ENCODE peak calls at places on chromosomes 12 and 14, in four cellular contexts. N is heart left ventricle, M is transverse colon, D is HCT116. Z is an unnamed sample.

GRCh38 chr12:42396473-42397259 is 70.7 kb downstream of the PPHLN1 start:
- DNase-seq in M (no peak), D (no peak), N (no peak), Z (no peak)

GRCh38 chr12:98221243-98221808 is 294.1 kb upstream of the TMPO start:
- DNase-seq in N (no peak), D (no peak), M (no peak), Z (no peak)

GRCh38 chr12:55743131-55743921 is 404 bp downstream of the GDF11 start:
- DNase-seq in M (peak), N (peak), D (no peak), Z (peak)

GRCh38 chr12:29270446-29270845 is 110.5 kb downstream of the ERGIC2 start:
- DNase-seq in N (no peak), M (no peak), D (no peak), Z (no peak)

GRCh38 chr14:65303902-65304222 is 108.7 kb upstream of the FUT8 start:
- DNase-seq in N (no peak), M (no peak), D (no peak), Z (no peak)

GRCh38 chr12:42118136-42118879 is 26.4 kb downstream of the GXYLT1 start:
- DNase-seq in M (no peak), N (no peak), D (no peak), Z (no peak)

GRCh38 chr12:19482551-19483109 is 43.3 kb downstream of the AEBP2 start:
- DNase-seq in D (no peak), M (no peak), N (no peak), Z (peak)

GRCh38 chr14:23162800-23163199 is 20.7 kb downstream of the SLC7A8 start:
- DNase-seq in M (no peak), N (no peak), D (no peak), Z (no peak)

GRCh38 chr12:92438641-92439396 is 264.0 kb upstream of the PLEKHG7 start:
- DNase-seq in M (no peak), D (no peak), N (no peak), Z (no peak)

GRCh38 chr14:81400852-81401251 is 728 bp upstream of the STON2 start:
- DNase-seq in M (peak), N (peak), D (peak), Z (peak)

GRCh38 chr12:105992849-105993740 is 145.7 kb downstream of the NUAK1 start:
- DNase-seq in M (no peak), N (no peak), D (no peak), Z (no peak)

GRCh38 chr12:70449074-70449757 is 83.1 kb downstream of the KCNMB4 start:
- DNase-seq in N (no peak), D (peak), M (no peak), Z (no peak)

GRCh38 chr12:70196732-70197361 is 46.4 kb upstream of the CNOT2 start:
- DNase-seq in M (no peak), N (no peak), D (no peak), Z (no peak)

DNA sequence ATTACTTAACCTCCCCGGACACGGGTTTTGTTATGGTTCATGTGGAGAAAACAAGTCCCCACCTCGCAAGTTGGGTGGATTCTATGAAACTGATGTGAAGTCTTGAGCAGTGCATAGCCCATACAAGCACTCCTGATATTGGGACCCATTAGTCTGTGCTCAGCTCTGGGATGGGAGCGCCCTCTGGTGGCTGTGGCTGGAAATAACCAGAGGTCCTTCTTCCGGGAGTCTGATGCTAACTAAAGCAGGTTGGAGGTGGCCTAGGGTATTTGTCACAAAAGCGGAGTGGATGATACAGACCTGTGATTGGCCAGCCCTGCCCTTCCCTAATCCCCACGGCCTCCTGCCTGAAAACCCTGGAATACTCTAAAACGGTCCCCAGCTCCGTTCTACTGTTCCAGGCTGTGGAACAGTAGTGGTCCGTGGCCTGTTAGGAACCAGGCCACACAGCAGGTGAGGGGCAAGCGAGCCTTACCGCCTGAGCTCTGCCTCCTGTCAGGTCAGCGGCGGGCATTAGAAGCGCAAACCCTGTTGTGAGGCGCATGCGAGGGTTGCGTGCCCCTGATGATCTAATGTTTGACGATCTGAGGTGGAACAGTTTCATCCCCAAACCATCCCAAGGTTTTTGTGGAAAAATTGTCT is 6.4 kb downstream of the SLC48A1 start:
- DNase-seq in N (peak), M (peak), D (peak), Z (peak)
- TF ChIP-seq POLR2A in N (no peak), M (no peak), D (no peak), Z (no peak)

DNA sequence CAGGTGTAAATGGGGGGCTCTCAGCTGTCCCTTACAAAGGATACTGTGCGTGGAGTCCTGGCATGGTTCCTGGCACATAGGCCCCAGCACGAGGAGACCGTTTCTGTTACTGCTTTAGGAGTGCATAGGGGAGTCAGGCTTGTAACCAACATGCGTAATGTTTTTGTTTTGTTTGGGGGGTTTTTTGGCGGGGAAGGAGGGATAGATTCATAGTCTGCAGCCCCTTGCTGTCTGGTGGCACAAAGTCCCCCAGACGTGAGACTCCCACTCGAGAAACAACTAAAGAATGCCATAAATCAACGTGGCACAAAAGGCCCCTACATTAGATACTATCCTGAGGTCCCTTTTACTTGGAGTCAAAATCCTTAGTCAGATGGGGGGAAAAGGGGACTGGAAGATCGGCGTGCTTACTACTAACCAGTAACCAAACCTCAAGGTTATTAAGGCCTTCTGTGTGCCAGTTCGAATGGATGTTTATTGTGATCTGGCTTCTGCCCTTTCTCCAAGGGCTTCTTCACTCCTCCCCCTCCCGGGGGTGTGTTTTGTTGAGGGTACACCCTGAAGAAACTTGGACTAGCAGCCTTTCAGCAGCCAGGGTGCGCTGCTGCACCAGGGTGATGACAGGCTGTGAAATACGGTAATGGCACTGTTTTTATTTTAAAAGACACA is 873 bp downstream of the ISCU start:
- DNase-seq in N (peak), M (peak), D (peak), Z (peak)
- TF ChIP-seq POLR2A in N (no peak), M (peak), D (no peak), Z (peak)

DNA sequence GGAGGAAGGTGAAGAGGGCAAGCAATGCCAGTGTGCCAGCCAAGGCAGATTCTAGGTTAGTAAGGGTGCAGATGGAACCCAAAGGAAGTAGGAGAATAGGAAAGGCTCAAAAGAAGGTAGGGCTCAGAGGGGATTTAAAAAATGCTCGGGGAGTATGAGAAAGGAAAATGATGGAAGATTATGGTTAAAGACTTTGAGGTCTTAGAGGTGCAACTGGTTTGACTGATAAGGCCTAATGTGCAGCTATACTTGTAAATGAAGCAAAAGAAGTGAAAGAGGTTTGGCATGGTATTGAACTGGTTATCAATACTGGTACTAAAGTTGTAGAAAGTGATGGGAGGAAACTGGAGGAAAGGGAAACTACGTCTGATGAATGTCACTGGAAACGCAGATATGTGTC is 94.7 kb downstream of the RPS6KA5 start:
- DNase-seq in N (no peak), D (no peak), M (no peak), Z (no peak)
- TF ChIP-seq POLR2A in N (no peak), D (no peak), M (no peak), Z (no peak)

GRCh38 chr14:24186831-24187537 is 1.6 kb downstream of the IPO4 start:
- DNase-seq in N (no peak), M (no peak), D (no peak), Z (no peak)

GRCh38 chr14:24189059-24189375 is 401 bp upstream of the IPO4 start:
- DNase-seq in D (no peak), M (no peak), N (no peak), Z (no peak)

GRCh38 chr14:24187538-24187915 is 1.1 kb downstream of the IPO4 start:
- DNase-seq in D (no peak), N (no peak), M (no peak), Z (no peak)

GRCh38 chr14:24189460-24189859 is 844 bp upstream of the IPO4 start:
- DNase-seq in N (no peak), M (no peak), D (no peak), Z (no peak)

DNA sequence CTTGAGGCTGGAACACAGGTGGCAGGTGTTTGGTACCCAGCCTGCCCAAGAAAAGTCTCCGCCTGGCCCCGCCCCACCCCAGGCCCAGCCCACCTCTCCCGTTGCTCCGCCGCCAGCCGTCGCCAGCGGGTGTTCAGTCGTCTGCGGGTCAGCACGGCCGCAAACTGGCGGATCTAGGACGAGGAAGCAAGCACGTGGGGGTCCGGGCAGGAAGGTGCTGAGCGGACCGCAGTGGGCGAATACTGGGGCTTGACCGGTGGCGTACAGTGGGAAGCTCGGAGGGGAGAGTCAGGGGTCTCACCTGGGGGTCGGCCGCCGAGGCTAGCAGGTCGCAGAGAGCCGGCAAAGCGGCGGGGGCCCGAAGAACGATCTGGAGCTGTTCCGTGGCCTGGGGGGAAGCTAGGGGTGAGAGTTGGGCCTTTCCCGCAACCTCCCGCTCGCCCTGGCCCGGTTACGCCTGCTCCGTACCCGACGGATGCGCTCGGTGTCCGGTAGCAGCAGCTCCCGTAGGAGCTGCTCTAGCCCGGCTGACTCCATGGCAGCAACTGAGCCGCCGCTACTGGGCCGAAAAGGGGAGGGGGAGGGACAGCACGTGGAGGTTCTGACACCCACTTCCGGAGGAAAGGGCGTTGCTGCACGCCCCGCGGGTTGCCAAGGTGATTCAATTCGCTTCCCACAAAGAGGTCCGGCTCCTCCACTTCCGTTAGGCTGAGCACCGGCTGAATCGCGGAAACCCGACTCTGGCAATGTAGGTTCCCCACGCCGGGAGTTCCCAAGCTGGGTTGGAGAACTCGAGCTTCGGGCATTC is at the start of gene IPO4:
- DNase-seq in N (peak), M (peak), D (peak), Z (peak)
- TF ChIP-seq POLR2A in N (no peak), M (peak), D (peak), Z (peak)

DNA sequence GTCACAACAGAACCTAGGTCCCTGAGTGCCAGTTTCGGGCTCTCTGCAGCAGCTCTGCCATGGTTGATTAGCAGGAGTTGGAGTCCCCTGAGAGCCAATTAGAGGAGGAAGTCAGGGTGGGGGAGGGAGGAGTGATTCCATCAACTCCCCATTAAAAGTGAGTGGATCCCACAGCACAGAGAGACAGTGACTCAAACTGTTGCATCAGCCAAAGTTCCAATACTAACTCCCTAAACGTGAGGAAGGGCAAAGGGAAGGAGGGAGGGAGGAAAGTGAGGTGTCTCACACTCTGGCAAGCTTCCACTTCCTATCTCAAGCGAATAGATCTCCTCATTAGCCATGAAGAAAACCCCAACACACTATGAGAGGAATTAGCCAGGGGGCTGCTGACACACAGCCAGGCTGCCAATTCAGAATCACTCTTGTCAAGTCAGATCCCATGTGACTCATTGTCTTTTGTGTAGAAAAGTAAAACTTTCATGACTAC is 23.6 kb downstream of the OR11H4 start:
- DNase-seq in D (peak), N (no peak), M (no peak), Z (no peak)
- TF ChIP-seq POLR2A in D (no peak), N (no peak), M (no peak), Z (no peak)

DNA sequence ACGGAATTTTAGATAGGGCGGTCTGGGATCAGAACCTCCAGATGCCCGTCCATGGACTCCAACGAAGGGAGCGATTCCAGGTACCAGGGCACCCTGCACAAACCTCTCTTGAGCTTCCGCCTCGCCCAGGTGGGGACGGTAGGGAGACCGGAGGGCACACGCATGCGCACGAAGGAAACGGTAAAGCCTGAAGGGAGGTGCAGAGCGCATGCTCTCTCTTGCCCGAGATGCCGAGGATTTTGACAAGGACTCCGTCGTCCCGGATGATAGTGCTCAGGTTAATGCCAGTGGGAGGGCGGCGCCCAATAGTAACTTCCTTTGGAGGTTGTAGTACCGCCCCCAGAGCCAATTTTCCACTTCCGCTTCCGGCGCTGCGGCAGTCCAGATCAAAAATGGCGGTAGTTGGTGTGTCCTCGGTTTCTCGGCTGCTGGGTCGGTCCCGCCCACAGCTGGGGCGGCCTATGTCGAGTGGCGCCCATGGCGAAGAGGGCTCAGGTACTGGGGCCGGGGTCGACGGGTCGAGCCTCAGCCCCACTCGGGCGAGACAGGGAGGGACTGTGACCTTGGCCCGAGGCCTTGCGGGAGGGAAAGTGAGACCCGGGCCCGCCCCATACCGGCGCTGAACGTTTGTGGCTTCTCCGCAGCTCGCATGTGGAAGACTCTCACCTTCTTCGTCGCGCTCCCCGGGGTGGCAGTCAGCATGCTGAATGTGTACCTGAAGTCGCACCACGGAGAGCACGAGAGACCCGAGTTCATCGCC is at the start of gene COX6A1:
- DNase-seq in D (peak), M (peak), N (peak), Z (peak)
- TF ChIP-seq POLR2A in D (peak), M (peak), N (no peak), Z (peak)

DNA sequence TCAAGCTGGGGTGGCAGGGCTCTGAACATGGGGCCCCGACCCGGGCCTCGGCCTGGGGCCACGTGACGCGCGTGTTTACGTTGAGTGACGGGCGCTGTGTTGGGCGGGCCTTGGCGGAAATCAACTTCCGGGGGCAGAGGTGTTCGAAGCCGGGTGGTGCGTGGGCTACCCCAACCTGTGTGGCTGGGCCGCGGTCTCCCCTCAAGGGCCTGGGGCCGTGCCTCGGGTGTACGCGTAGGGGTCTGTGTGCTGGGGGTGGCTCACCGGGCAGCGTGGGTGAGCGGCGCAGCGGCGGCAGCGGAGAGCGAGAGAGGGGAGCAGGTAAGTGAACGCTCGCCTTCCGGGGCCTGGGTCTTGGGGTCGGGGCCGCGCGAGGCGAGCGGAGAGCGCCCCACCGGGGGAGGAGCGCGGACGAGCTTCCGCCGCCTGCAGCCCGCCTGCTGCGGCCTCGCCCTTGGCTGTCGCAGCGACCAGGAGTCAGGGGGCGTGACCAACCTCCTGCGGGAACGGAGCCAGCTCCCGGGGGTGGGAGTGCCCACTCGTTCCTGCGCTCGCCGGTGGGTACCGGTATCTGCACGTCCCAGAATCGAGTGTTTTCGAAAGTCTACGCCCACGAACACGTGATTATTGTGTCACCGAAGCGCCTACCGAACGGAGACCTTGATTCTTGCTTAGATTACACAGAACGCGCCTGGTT is at the start of gene CCDC91:
- DNase-seq in D (peak), M (peak), N (peak), Z (peak)
- TF ChIP-seq POLR2A in D (peak), M (peak), N (no peak), Z (peak)

GRCh38 chr12:53452159-53453077 is 516 bp downstream of the PCBP2 start:
- DNase-seq in N (peak), M (peak), D (peak), Z (peak)
- TF ChIP-seq POLR2A in N (no peak), M (peak), D (peak), Z (no peak)

Z was measured in erythroblast.